ENCODE peak calls at places on chromosomes 5 and 9, in ten cellular contexts. B is astrocyte; K is stomach; J is astrocyte of the cerebellum; Y is colonic mucosa; F is transverse colon; T is activated CD8-positive, alpha-beta T cell treated with anti-CD3 and anti-CD28 coated beads for 36 hours; V is ascending aorta; O is GM13977; U is A549. C is an unnamed sample.

GRCh38 chr9:71740199-71740598 is 28.1 kb downstream of the CEMIP2 start:
- DNase-seq in Y (no peak), K (no peak), O (no peak), V (no peak), B (no peak), J (no peak), U (peak), T (no peak), F (no peak), C (no peak)

GRCh38 chr5:121949885-121950284 is 11.9 kb upstream of the SRFBP1 start:
- DNase-seq in K (no peak), J (peak), T (peak), Y (peak), F (peak), O (peak), B (peak), U (peak), V (no peak), C (no peak)

GRCh38 chr5:76622973-76623596 is at the start of gene F2RL2:
- DNase-seq in V (no peak), O (no peak), U (peak), Y (no peak), F (no peak), B (peak), J (no peak), K (no peak), T (no peak), C (no peak)

GRCh38 chr9:14203366-14204056 is 110.4 kb downstream of the NFIB start:
- DNase-seq in Y (peak), O (no peak), F (peak), T (no peak), J (no peak), U (no peak), V (peak), B (peak), K (peak), C (no peak)

GRCh38 chr5:138054863-138055558 is 22.1 kb upstream of the FAM13B start:
- DNase-seq in Y (no peak), B (peak), U (no peak), J (no peak), K (no peak), V (peak), O (no peak), F (no peak), T (no peak), C (no peak)

GRCh38 chr9:98550206-98550820 is 158.4 kb downstream of the GABBR2 start:
- DNase-seq in J (no peak), T (no peak), V (peak), O (no peak), B (peak), K (no peak), U (no peak), F (no peak), Y (no peak), C (no peak)

GRCh38 chr9:126705767-126706697 is 92.3 kb downstream of the LMX1B start:
- DNase-seq in J (no peak), B (no peak), T (peak), U (peak), V (peak), F (peak), K (peak), Y (peak), O (peak), C (no peak)

GRCh38 chr9:93041108-93041802 is 17.2 kb upstream of the SUSD3 start:
- DNase-seq in J (no peak), B (no peak), O (no peak), K (no peak), Y (no peak), V (no peak), T (peak), F (no peak), U (peak), C (no peak)

GRCh38 chr5:177094224-177095087 is 7.7 kb downstream of the FGFR4 start:
- DNase-seq in V (no peak), T (no peak), B (no peak), Y (peak), K (peak), U (peak), F (peak), J (no peak), O (no peak), C (no peak)

GRCh38 chr9:3479516-3480352 is 46.1 kb downstream of the RFX3 start:
- DNase-seq in U (no peak), F (no peak), J (no peak), O (no peak), Y (no peak), K (no peak), T (no peak), V (no peak), B (no peak), C (no peak)

GRCh38 chr9:4742246-4742645 is 1.2 kb upstream of the AK3 start:
- DNase-seq in B (no peak), Y (no peak), K (no peak), V (no peak), F (no peak), U (no peak), J (no peak), O (peak), T (no peak), C (no peak)

GRCh38 chr5:1633605-1634336 is 110.0 kb upstream of the LPCAT1 start:
- DNase-seq in K (peak), O (peak), B (peak), V (peak), Y (peak), T (peak), U (peak), J (no peak), F (peak), C (peak)

GRCh38 chr5:155699385-155699784 is 627.6 kb upstream of the SGCD start:
- DNase-seq in V (no peak), K (no peak), B (no peak), U (no peak), Y (no peak), J (no peak), T (no peak), F (no peak), O (no peak), C (no peak)

GRCh38 chr9:73270967-73271722 is 119.5 kb downstream of the ANXA1 start:
- DNase-seq in K (no peak), J (peak), Y (no peak), F (no peak), T (no peak), V (no peak), U (peak), B (peak), O (no peak), C (no peak)

GRCh38 chr9:135269912-135270630 is 182.6 kb downstream of the OLFM1 start:
- DNase-seq in B (no peak), J (no peak), T (no peak), Y (no peak), O (no peak), K (no peak), U (no peak), V (no peak), F (no peak), C (no peak)

GRCh38 chr9:109001275-109001676 is 12.0 kb downstream of the CTNNAL1 start:
- DNase-seq in U (peak), F (no peak), V (no peak), O (no peak), Y (no peak), K (no peak), B (peak), T (no peak), J (peak), C (no peak)

GRCh38 chr9:107945493-107945892 is 455.9 kb upstream of the KLF4 start:
- DNase-seq in B (no peak), Y (no peak), U (no peak), T (no peak), K (no peak), J (no peak), O (no peak), F (no peak), V (no peak), C (no peak)
- TF ChIP-seq CTCF in B (no peak), Y (no peak), U (no peak), T (no peak), K (no peak), J (no peak), O (no peak), F (no peak), V (no peak), C (no peak)

GRCh38 chr5:168086736-168087135 is 204.7 kb upstream of the WWC1 start:
- DNase-seq in T (no peak), K (no peak), B (no peak), V (no peak), F (no peak), J (no peak), Y (no peak), O (no peak), U (no peak), C (no peak)
- TF ChIP-seq CTCF in T (no peak), K (no peak), B (no peak), V (no peak), F (peak), J (no peak), Y (no peak), O (no peak), U (no peak), C (no peak)

GRCh38 chr5:74035521-74035937 is 409.5 kb downstream of the ARHGEF28 start:
- DNase-seq in B (peak), J (peak), T (no peak), F (no peak), Y (peak), O (peak), U (peak), K (no peak), V (no peak), C (no peak)
- TF ChIP-seq CTCF in B (peak), J (peak), T (no peak), F (peak), Y (peak), O (peak), U (peak), K (peak), V (peak), C (peak)

DNA sequence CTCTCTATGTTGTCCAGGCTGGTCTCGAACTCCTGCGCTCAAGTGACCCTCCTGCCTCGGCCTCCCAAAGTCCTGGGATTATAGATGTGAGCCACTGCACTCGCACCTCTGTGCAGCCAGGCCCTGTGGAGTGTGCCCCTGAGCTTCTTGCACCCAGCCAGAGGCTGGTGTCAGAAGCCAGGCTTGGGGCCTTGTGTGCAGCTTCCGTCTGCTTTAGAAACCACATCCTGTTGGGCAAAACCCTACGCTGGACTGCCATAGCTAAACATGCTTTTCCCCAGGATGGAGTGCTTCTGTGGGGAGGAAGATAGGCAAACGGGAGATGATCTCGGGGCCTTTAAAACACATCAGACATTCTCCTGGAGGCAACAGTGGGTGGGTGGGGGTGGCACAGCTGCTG is 40.1 kb downstream of the PRRT1B start:
- DNase-seq in F (peak), K (no peak), Y (no peak), U (no peak), J (no peak), O (no peak), B (no peak), V (no peak), T (peak), C (no peak)
- TF ChIP-seq CTCF in F (no peak), K (no peak), Y (no peak), U (no peak), J (no peak), O (no peak), B (no peak), V (no peak), T (no peak), C (no peak)

GRCh38 chr5:68661237-68661636 is 432.6 kb upstream of the SLC30A5 start:
- DNase-seq in F (peak), T (peak), B (no peak), K (peak), U (no peak), O (peak), J (no peak), V (no peak), Y (peak), C (no peak)
- TF ChIP-seq CTCF in F (peak), T (peak), B (peak), K (peak), U (peak), O (peak), J (peak), V (peak), Y (peak), C (peak)

GRCh38 chr9:82101475-82101874 is 112.9 kb downstream of the SPATA31D1 start:
- DNase-seq in K (no peak), J (no peak), B (no peak), O (no peak), U (peak), T (no peak), Y (no peak), F (no peak), V (no peak), C (no peak)
- TF ChIP-seq CTCF in K (no peak), J (no peak), B (no peak), O (no peak), U (no peak), T (no peak), Y (no peak), F (no peak), V (no peak), C (peak)